ENCODE peak calls at places on chromosomes 3 and 15, in nine cellular contexts. D is neural crest cell, F is fibroblast of mammary gland, K is fibroblast of the aortic adventitia, I is mucosa of descending colon, L is BJ, B is Calu3, O is psoas muscle, R is AG09309. A is an unnamed sample.

GRCh38 chr3:126934149-126934548 is 48.8 kb upstream of the PLXNA1 start:
- DNase-seq in K (peak), B (no peak), D (no peak), F (no peak), R (no peak), L (no peak), O (no peak), I (no peak), A (peak)

GRCh38 chr15:73873889-73874511 is 636 bp downstream of the TBC1D21 start:
- DNase-seq in O (no peak), R (peak), B (peak), L (no peak), D (peak), K (peak), I (no peak), F (peak), A (peak)

GRCh38 chr15:74528876-74529275 is 12.1 kb upstream of the ARID3B start:
- DNase-seq in L (no peak), R (no peak), F (no peak), B (no peak), I (no peak), O (no peak), K (no peak), D (no peak), A (no peak)

GRCh38 chr15:98779463-98780071 is 131.2 kb downstream of the IGF1R start:
- DNase-seq in B (peak), R (no peak), D (peak), L (no peak), O (peak), F (peak), K (peak), I (peak), A (peak)

GRCh38 chr3:18247776-18248310 is 177.3 kb downstream of the SATB1 start:
- DNase-seq in D (no peak), K (no peak), B (no peak), F (no peak), L (no peak), I (no peak), O (no peak), R (no peak), A (no peak)

GRCh38 chr15:101178414-101178813 is 73.4 kb downstream of the CHSY1 start:
- DNase-seq in R (no peak), B (no peak), O (no peak), D (no peak), K (no peak), F (no peak), I (no peak), L (no peak), A (no peak)

GRCh38 chr3:172749201-172749965 is 1.1 kb upstream of the ECT2 start:
- DNase-seq in F (peak), K (peak), I (no peak), O (no peak), D (no peak), B (peak), R (peak), L (peak), A (no peak)

GRCh38 chr15:65917407-65917756 is 48.1 kb downstream of the RAB11A start:
- DNase-seq in I (no peak), L (no peak), O (no peak), F (no peak), K (no peak), B (no peak), D (no peak), R (no peak), A (no peak)

GRCh38 chr3:82261013-82261412 is 499.6 kb upstream of the GBE1 start:
- DNase-seq in L (no peak), R (no peak), I (no peak), K (no peak), D (no peak), B (no peak), F (no peak), O (no peak), A (no peak)

GRCh38 chr15:41892621-41893421 is 1.0 kb downstream of the SPTBN5 start:
- DNase-seq in O (peak), K (no peak), F (no peak), L (no peak), R (no peak), D (no peak), I (peak), B (no peak), A (no peak)

GRCh38 chr3:174784206-174784934 is 74.8 kb upstream of the NAALADL2 start:
- DNase-seq in F (peak), L (no peak), D (no peak), B (no peak), I (no peak), R (no peak), K (peak), O (no peak), A (no peak)

GRCh38 chr3:14647976-14648955 is 3.3 kb upstream of the CCDC174 start:
- DNase-seq in I (no peak), D (no peak), F (no peak), O (no peak), K (peak), B (no peak), L (no peak), R (no peak), A (no peak)

GRCh38 chr3:43760951-43761350 is 70.2 kb downstream of the ABHD5 start:
- DNase-seq in K (no peak), D (no peak), R (no peak), L (no peak), I (no peak), O (no peak), B (no peak), F (no peak), A (no peak)

GRCh38 chr15:92377083-92377789 is 16.4 kb upstream of the ST8SIA2 start:
- DNase-seq in K (no peak), B (no peak), F (no peak), I (no peak), D (no peak), R (no peak), O (peak), L (no peak), A (no peak)

GRCh38 chr3:70854108-70854507 is 541.7 kb upstream of the MDFIC2 start:
- DNase-seq in F (no peak), K (no peak), I (no peak), L (no peak), R (no peak), B (no peak), O (no peak), D (no peak), A (no peak)

GRCh38 chr3:128226186-128226725 is 73.0 kb downstream of the EEFSEC start:
- DNase-seq in D (no peak), B (no peak), K (no peak), I (no peak), R (no peak), F (peak), L (no peak), O (no peak), A (no peak)

GRCh38 chr3:69775751-69776150 is 36.5 kb downstream of the MITF start:
- DNase-seq in L (no peak), K (no peak), B (no peak), F (no peak), D (no peak), R (no peak), O (no peak), I (no peak), A (no peak)

GRCh38 chr15:100346866-100347512 is 5.2 kb upstream of the ADAMTS17 start:
- DNase-seq in O (no peak), B (no peak), F (peak), L (no peak), I (no peak), R (no peak), K (no peak), D (no peak), A (no peak)

GRCh38 chr3:127690106-127690505 is 17.4 kb downstream of the ABTB1 start:
- DNase-seq in L (peak), O (no peak), K (peak), D (no peak), I (peak), F (peak), R (no peak), B (peak), A (no peak)

GRCh38 chr15:47756872-47757271 is 39.6 kb downstream of the SEMA6D start:
- DNase-seq in R (peak), D (no peak), L (peak), F (peak), B (no peak), I (no peak), O (peak), K (peak), A (no peak)

GRCh38 chr3:187978433-187979011 is 175.4 kb upstream of the LPP start:
- DNase-seq in R (no peak), F (peak), K (no peak), L (no peak), O (no peak), D (no peak), I (no peak), B (peak), A (no peak)

GRCh38 chr3:81823882-81824395 is 62.5 kb upstream of the GBE1 start:
- DNase-seq in F (peak), O (no peak), D (no peak), K (peak), L (no peak), B (no peak), R (no peak), I (no peak), A (no peak)

GRCh38 chr3:173096994-173097785 is 43.8 kb downstream of the SPATA16 start:
- DNase-seq in L (no peak), K (peak), R (no peak), O (no peak), I (no peak), F (no peak), B (no peak), D (no peak), A (no peak)

GRCh38 chr15:96020133-96020532 is 310.4 kb upstream of the NR2F2 start:
- DNase-seq in R (no peak), I (no peak), F (no peak), L (no peak), O (no peak), D (no peak), B (no peak), K (no peak), A (no peak)

GRCh38 chr3:37640636-37641375 is 220.9 kb upstream of the CTDSPL start:
- DNase-seq in O (no peak), I (no peak), K (no peak), R (no peak), F (no peak), B (no peak), D (no peak), L (no peak), A (no peak)

GRCh38 chr3:41200669-41201021 is 1.3 kb downstream of the CTNNB1 start:
- DNase-seq in R (no peak), L (peak), O (no peak), D (peak), F (peak), K (peak), I (no peak), B (peak), A (peak)

GRCh38 chr3:87311309-87311708 is 34.9 kb upstream of the POU1F1 start:
- DNase-seq in D (no peak), I (no peak), R (no peak), B (no peak), O (no peak), F (peak), L (no peak), K (peak), A (no peak)

GRCh38 chr15:31346367-31347066 is 19.9 kb downstream of the KLF13 start:
- DNase-seq in B (no peak), K (no peak), D (no peak), F (no peak), L (no peak), O (no peak), R (no peak), I (peak), A (no peak)

GRCh38 chr3:113211370-113212154 is at the start of gene BOC:
- DNase-seq in D (peak), I (peak), O (peak), R (no peak), L (no peak), K (peak), F (peak), B (peak), A (peak)

GRCh38 chr3:26193558-26193957 is 403.7 kb downstream of the OXSM start:
- DNase-seq in L (no peak), O (no peak), F (no peak), D (no peak), I (no peak), K (no peak), B (no peak), R (no peak), A (no peak)

GRCh38 chr15:58611731-58612676 is 137.5 kb downstream of the ADAM10 start:
- DNase-seq in D (no peak), F (no peak), B (peak), K (no peak), R (no peak), I (no peak), L (no peak), O (no peak), A (no peak)

GRCh38 chr3:53162672-53163458 is 1.9 kb downstream of the PRKCD start:
- DNase-seq in I (peak), K (peak), O (no peak), B (peak), R (no peak), L (no peak), D (no peak), F (peak), A (no peak)

GRCh38 chr3:13149331-13150203 is 76.3 kb upstream of the IQSEC1 start:
- DNase-seq in O (no peak), B (no peak), F (no peak), R (no peak), D (no peak), I (no peak), L (no peak), K (no peak), A (no peak)

GRCh38 chr15:101084801-101085200 is 165.6 kb downstream of the LRRK1 start:
- DNase-seq in R (no peak), K (no peak), F (no peak), D (no peak), L (no peak), B (no peak), O (no peak), I (no peak), A (no peak)

GRCh38 chr3:149958171-149958796 is 12.4 kb downstream of the PFN2 start:
- DNase-seq in L (no peak), D (no peak), K (no peak), R (no peak), B (no peak), O (no peak), F (peak), I (no peak), A (no peak)

GRCh38 chr15:92809880-92810361 is 90.2 kb upstream of the CHD2 start:
- DNase-seq in F (peak), R (no peak), D (no peak), B (peak), K (no peak), L (no peak), I (peak), O (no peak), A (no peak)

GRCh38 chr3:46999516-47000197 is 20.2 kb downstream of the NBEAL2 start:
- DNase-seq in O (no peak), I (peak), F (no peak), D (no peak), L (no peak), B (no peak), K (no peak), R (no peak), A (no peak)

GRCh38 chr15:101528108-101528916 is 38.8 kb upstream of the PCSK6 start:
- DNase-seq in R (no peak), K (no peak), L (no peak), I (peak), F (no peak), O (peak), B (peak), D (no peak), A (no peak)

GRCh38 chr15:70375006-70375409 is 277.3 kb upstream of the TLE3 start:
- DNase-seq in L (no peak), F (peak), B (peak), D (no peak), I (no peak), R (peak), K (peak), O (peak), A (no peak)

GRCh38 chr15:50107591-50108408 is 11.2 kb downstream of the ATP8B4 start:
- DNase-seq in B (no peak), R (no peak), F (no peak), K (no peak), O (no peak), D (no peak), L (no peak), I (no peak), A (no peak)
- TF ChIP-seq CTCF in B (no peak), R (no peak), F (no peak), K (no peak), O (no peak), D (no peak), L (no peak), I (no peak), A (no peak)

GRCh38 chr15:49881433-49881832 is 237.6 kb downstream of the ATP8B4 start:
- DNase-seq in B (no peak), D (no peak), R (no peak), F (no peak), O (no peak), I (no peak), K (no peak), L (no peak), A (no peak)

GRCh38 chr15:49877871-49878511 is 241.0 kb downstream of the ATP8B4 start:
- DNase-seq in K (peak), O (no peak), I (no peak), R (peak), L (peak), D (no peak), F (peak), B (no peak), A (no peak)

GRCh38 chr15:49875392-49875791 is 243.6 kb downstream of the ATP8B4 start:
- DNase-seq in F (no peak), K (no peak), O (no peak), I (no peak), L (no peak), R (no peak), B (peak), D (no peak), A (no peak)

GRCh38 chr15:49876401-49877038 is 242.5 kb downstream of the ATP8B4 start:
- DNase-seq in D (no peak), O (no peak), L (no peak), B (no peak), R (no peak), F (no peak), I (no peak), K (peak), A (no peak)

DNA sequence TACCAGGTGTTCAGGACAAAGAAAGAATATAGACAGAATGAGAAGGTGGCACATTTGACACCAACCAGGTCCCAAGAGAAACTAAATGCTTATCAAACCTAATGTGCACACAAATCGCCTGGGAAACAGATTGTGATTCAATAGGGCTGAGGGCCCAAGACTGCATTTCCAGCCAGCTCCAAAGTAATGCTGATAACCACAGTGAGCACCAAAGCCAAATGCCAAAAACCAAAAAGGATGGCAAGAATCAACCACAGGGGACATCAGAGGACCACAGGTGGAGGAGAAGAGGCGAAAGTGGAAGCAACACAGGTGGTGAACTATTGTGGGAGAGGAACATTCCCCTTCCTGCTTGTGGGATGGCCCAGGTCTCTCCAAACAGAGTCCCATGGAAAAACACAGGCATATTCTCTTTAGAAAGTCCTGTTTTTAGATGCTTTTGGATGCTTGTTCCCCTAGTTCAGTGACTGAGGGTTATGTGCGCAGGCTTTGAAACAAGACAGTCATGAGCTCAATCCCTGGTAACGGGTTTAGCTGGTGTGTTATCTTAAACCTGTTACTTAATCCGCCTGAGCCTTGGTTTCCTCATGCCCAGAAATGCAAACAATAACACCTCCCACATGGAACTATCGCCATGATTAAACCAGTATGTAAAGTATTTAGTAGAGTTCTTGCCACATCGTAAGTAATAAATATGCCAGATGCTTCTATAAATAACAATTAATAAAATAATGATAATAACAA is 241.7 kb downstream of the ATP8B4 start:
- DNase-seq in L (no peak), F (peak), I (no peak), D (no peak), K (peak), O (no peak), B (no peak), R (peak), A (no peak)
- TF ChIP-seq CTCF in L (no peak), F (no peak), I (no peak), D (no peak), K (no peak), O (no peak), B (no peak), R (no peak), A (no peak)

GRCh38 chr3:119885746-119886530 is 104.0 kb downstream of the NR1I2 start:
- DNase-seq in I (no peak), L (peak), F (peak), O (no peak), R (no peak), B (no peak), D (no peak), K (no peak), A (no peak)

GRCh38 chr3:119880966-119881365 is 99.1 kb downstream of the NR1I2 start:
- DNase-seq in D (no peak), F (peak), B (no peak), R (no peak), I (no peak), O (no peak), K (no peak), L (no peak), A (no peak)

GRCh38 chr3:119884161-119884557 is 102.3 kb downstream of the NR1I2 start:
- DNase-seq in L (no peak), R (no peak), B (no peak), K (no peak), D (no peak), I (no peak), O (no peak), F (no peak), A (no peak)

GRCh38 chr3:119883461-119884160 is 101.7 kb downstream of the NR1I2 start:
- DNase-seq in I (no peak), O (no peak), F (no peak), D (no peak), L (no peak), K (no peak), R (no peak), B (no peak), A (no peak)
- TF ChIP-seq CTCF in I (no peak), O (no peak), F (no peak), D (peak), L (no peak), K (no peak), R (no peak), B (no peak), A (no peak)

GRCh38 chr3:142175478-142175877 is 26.1 kb upstream of the TFDP2 start:
- DNase-seq in K (no peak), F (no peak), O (no peak), R (no peak), D (no peak), B (no peak), L (no peak), I (no peak), A (no peak)
- TF ChIP-seq CTCF in K (no peak), F (no peak), O (no peak), R (no peak), D (no peak), B (no peak), L (no peak), I (no peak), A (no peak)

GRCh38 chr3:194671900-194672808 is at the start of gene LSG1:
- DNase-seq in O (peak), I (peak), R (peak), K (peak), L (peak), B (peak), D (peak), F (peak), A (peak)
- TF ChIP-seq CTCF in O (no peak), I (no peak), R (no peak), K (no peak), L (no peak), B (no peak), D (no peak), F (no peak), A (no peak)

GRCh38 chr3:49620728-49621127 is 53.4 kb upstream of the APEH start:
- DNase-seq in F (no peak), I (no peak), B (no peak), R (no peak), O (no peak), L (no peak), K (no peak), D (no peak), A (no peak)

GRCh38 chr3:49616491-49616941 is 57.6 kb upstream of the APEH start:
- DNase-seq in D (no peak), R (peak), K (peak), O (no peak), B (no peak), L (peak), F (peak), I (no peak), A (peak)

GRCh38 chr3:49619649-49620048 is 54.5 kb upstream of the APEH start:
- DNase-seq in I (no peak), K (no peak), O (no peak), F (no peak), D (no peak), B (no peak), R (no peak), L (no peak), A (no peak)

GRCh38 chr3:49617390-49618013 is 56.6 kb upstream of the APEH start:
- DNase-seq in L (no peak), B (no peak), O (no peak), F (no peak), D (no peak), I (no peak), K (no peak), R (no peak), A (no peak)

DNA sequence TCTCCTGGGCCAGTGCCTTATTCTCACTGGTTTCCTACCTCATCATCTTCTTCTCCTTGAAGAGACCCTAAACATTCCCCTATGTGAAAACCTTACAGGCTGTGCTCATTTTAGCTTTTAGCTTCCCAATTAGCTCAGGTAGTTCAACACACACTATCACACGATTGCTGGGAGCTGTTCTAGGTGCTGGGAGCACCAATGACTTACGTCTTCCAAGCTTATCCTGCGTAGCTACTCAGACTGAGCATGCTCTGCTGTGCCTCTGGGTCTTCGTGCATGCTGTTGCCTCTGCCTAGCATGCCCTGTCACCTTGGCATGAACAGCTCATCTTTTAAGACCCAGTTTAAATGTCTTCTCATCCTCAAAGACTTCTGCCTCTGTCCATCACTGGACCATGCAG is 55.7 kb upstream of the APEH start:
- DNase-seq in B (no peak), L (no peak), I (no peak), R (no peak), F (no peak), D (no peak), K (no peak), O (no peak), A (no peak)
- TF ChIP-seq CTCF in B (no peak), L (no peak), I (no peak), R (no peak), F (no peak), D (no peak), K (no peak), O (no peak), A (no peak)